ENCODE peak calls at places on chromosomes 13 and 19, in ten cellular contexts. B is GM23338, Z is breast epithelium, W is K562, M is prostate gland, T is H1, C is Panc1, U is stomach, H is suprapubic skin, O is spleen. G is an unnamed sample. For H3K4me1, the result is how much of the 10 kb centered on the place peaks cover.

GRCh38 chr19:52187407-52187806 is 2.4 kb upstream of the PPP2R1A start:
- DNase-seq in W (no peak), O (no peak), H (no peak), U (no peak), C (no peak), T (no peak), M (no peak), Z (no peak), B (no peak), G (no peak)

GRCh38 chr13:20553309-20553708 is 13.6 kb upstream of the IFT88 start:
- DNase-seq in C (no peak), Z (no peak), B (no peak), O (no peak), W (no peak), U (no peak), M (no peak), T (no peak), H (no peak), G (no peak)

GRCh38 chr13:95137096-95137495 is 164.2 kb downstream of the ABCC4 start:
- DNase-seq in O (no peak), Z (no peak), M (no peak), U (no peak), H (no peak), C (no peak), W (no peak), T (no peak), B (no peak), G (peak)

GRCh38 chr13:49627831-49628652 is at the start of gene ARL11:
- DNase-seq in O (peak), T (peak), B (peak), Z (peak), C (no peak), W (peak), H (no peak), M (no peak), U (peak), G (no peak)

GRCh38 chr19:44587863-44588752 is 25.3 kb upstream of the IGSF23 start:
- DNase-seq in B (no peak), U (no peak), H (no peak), Z (no peak), T (no peak), O (no peak), W (no peak), C (peak), M (no peak), G (no peak)

GRCh38 chr13:38743499-38743898 is 56.6 kb downstream of the FREM2 start:
- DNase-seq in C (no peak), O (no peak), Z (no peak), W (no peak), M (no peak), T (no peak), B (no peak), U (no peak), H (no peak), G (no peak)

GRCh38 chr13:108272333-108272732 is 2.8 kb downstream of the TNFSF13B start:
- DNase-seq in T (no peak), C (no peak), B (no peak), H (no peak), U (no peak), M (no peak), O (no peak), W (no peak), Z (no peak), G (no peak)

GRCh38 chr13:28031220-28031903 is 42.9 kb upstream of the URAD start:
- DNase-seq in W (no peak), U (no peak), M (no peak), T (no peak), C (no peak), H (no peak), B (no peak), Z (no peak), O (peak), G (no peak)

GRCh38 chr19:17125052-17125727 is 49.6 kb downstream of the MYO9B start:
- DNase-seq in Z (no peak), B (no peak), H (no peak), M (no peak), U (no peak), W (no peak), T (no peak), C (no peak), O (no peak), G (no peak)

GRCh38 chr19:2118438-2118837 is 21.7 kb downstream of the IZUMO4 start:
- DNase-seq in U (no peak), B (no peak), O (peak), H (no peak), M (no peak), T (no peak), C (no peak), Z (no peak), W (no peak), G (no peak)

GRCh38 chr19:41887711-41888382 is 4.9 kb downstream of the ARHGEF1 start:
- DNase-seq in W (no peak), H (no peak), Z (no peak), U (peak), O (peak), T (peak), C (no peak), M (no peak), B (peak), G (no peak)
- H3K4me1 ChIP-seq in W (under half), H (under half), Z (under half), U (under half), O (under half), T (under half), C (under half), M (under half), B (under half), G (under half)

GRCh38 chr19:15358918-15359317 is 20.7 kb downstream of the AKAP8 start:
- DNase-seq in W (no peak), T (no peak), M (no peak), H (no peak), C (no peak), B (no peak), Z (no peak), U (no peak), O (no peak), G (no peak)

GRCh38 chr19:15357906-15358305 is 21.7 kb downstream of the AKAP8 start:
- DNase-seq in O (no peak), W (no peak), C (no peak), H (no peak), B (no peak), T (no peak), Z (no peak), M (no peak), U (no peak), G (no peak)

GRCh38 chr19:15353908-15354307 is 21.6 kb upstream of the BRD4 start:
- DNase-seq in Z (no peak), H (no peak), U (no peak), M (no peak), W (no peak), T (no peak), C (no peak), B (no peak), O (no peak), G (no peak)

GRCh38 chr19:15354557-15355296 is 22.4 kb upstream of the BRD4 start:
- DNase-seq in Z (no peak), C (no peak), W (no peak), O (no peak), M (no peak), T (no peak), H (no peak), B (no peak), U (no peak), G (no peak)
- TF ChIP-seq POLR2AphosphoS5 in Z (no peak), C (no peak), W (no peak), O (peak), M (no peak), T (no peak), H (no peak), B (no peak), U (no peak), G (no peak)

GRCh38 chr13:91348906-91349435 is 1.5 kb downstream of the MIR17HG start:
- DNase-seq in W (peak), U (peak), C (peak), T (no peak), H (peak), Z (peak), B (peak), M (peak), O (peak), G (peak)
- H3K4me1 ChIP-seq in W (under half), U (under half), C (under half), T (under half), H (under half), Z (under half), B (under half), M (under half), O (under half), G (under half)

DNA sequence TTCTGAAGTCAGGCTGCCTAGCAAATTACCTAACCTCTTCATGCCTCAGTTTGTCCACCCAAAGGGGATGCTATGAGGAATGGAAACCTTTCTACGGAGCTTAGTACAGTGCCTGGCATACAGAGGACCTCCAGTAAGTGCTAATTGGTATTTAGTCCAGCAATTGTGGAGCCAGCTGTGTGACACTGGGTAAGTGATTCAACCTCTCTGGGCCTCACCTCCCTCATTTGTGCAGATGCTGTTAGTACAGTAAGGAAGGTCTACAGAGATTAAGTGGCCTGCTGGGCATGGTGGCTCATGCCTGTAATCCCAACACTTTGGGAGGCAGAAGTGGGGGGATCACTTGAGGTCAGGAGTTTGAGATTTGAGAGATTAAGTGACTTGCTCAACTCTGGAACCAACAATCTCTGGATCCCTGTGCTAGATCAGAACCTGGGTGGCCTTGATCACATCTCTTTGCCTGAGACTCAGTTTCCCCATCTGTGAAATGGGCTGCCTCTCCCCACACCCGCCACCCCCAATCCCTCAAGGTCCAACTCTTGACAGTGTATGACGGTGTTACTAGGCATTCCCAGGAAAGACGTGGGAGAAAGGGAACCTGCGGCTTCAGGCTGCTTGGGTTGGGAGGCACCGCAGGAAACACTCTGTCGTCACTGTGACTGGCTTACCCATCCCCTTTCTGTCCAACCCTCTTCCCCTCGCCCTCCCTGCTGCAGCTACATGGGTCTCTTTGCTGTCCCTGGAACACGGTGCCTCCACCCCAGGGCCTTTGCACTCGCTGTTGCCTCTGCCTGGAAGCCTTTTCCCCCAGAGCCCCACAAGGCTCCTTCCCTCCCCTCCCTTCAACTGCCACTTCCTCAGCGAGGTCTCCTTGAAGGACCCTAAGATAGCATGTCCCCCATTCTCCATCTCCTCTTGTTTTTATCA is 18.3 kb downstream of the PRKD2 start:
- DNase-seq in M (no peak), C (no peak), W (no peak), Z (no peak), B (no peak), U (no peak), T (no peak), H (no peak), O (no peak), G (no peak)
- TF ChIP-seq POLR2AphosphoS5 in M (no peak), C (no peak), W (no peak), Z (no peak), B (no peak), U (no peak), T (no peak), H (no peak), O (peak), G (no peak)

GRCh38 chr19:46350758-46351159 is 3.9 kb downstream of the PPP5C start:
- DNase-seq in O (peak), Z (no peak), M (no peak), B (no peak), U (no peak), H (no peak), T (no peak), C (no peak), W (no peak), G (no peak)
- H3K4me1 ChIP-seq in O (under half), Z (under half), M (under half), B (under half), U (half or more), H (half or more), T (under half), C (under half), W (half or more), G (half or more)

DNA sequence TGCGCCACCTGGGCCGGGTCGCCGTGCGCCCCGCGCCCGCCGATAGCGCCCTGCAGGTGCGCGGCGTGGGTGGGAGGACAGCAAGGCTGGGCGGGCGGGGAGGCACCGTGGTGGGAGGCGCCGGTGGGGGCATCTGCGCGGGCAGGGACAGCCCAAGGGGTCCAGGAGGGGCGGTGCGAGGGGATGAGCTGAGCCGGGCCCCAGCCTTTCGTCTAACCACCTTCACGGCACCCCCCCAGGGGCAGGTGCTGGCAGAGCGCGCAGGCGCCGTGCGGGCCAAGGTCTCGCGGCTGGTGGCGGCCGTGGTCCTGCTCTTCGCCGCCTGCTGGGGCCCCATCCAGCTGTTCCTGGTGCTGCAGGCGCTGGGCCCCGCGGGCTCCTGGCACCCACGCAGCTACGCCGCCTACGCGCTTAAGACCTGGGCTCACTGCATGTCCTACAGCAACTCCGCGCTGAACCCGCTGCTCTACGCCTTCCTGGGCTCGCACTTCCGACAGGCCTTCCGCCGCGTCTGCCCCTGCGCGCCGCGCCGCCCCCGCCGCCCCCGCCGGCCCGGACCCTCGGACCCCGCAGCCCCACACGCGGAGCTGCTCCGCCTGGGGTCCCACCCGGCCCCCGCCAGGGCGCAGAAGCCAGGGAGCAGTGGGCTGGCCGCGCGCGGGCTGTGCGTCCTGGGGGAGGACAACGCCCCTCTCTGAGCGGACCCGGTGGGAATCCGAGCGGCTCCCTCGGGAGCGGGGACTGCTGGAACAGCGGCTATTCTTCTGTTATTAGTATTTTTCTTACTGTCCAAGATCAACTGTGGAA is 3.1 kb downstream of the KISS1R start:
- DNase-seq in Z (no peak), M (no peak), H (no peak), T (no peak), B (peak), U (no peak), W (no peak), O (peak), C (no peak), G (no peak)
- TF ChIP-seq POLR2AphosphoS5 in Z (no peak), M (no peak), H (no peak), T (no peak), B (no peak), U (no peak), W (no peak), O (peak), C (no peak), G (no peak)

G was measured in esophagus muscularis mucosa.